ENCODE peak calls at places on chromosomes 3 and 15, in seven cellular contexts. L is NCI-H526, Z is AG09319, W is fibroblast of lung, Y is posterior cingulate gyrus, N is body of pancreas, Q is NCI-H774. R is an unnamed sample.

GRCh38 chr3:142175478-142175877 is 26.1 kb upstream of the TFDP2 start:
- DNase-seq in L (no peak), Z (no peak), W (no peak), Y (no peak), N (no peak), Q (no peak), R (no peak)

GRCh38 chr15:98865397-98866339 is 141.9 kb downstream of the PGPEP1L start:
- DNase-seq in L (peak), Z (no peak), W (peak), Y (peak), N (peak), Q (peak), R (peak)

GRCh38 chr15:86863226-86863915 is 783.7 kb downstream of the AGBL1 start:
- DNase-seq in L (no peak), Z (no peak), W (peak), Y (no peak), N (no peak), Q (no peak), R (no peak)

GRCh38 chr3:149753717-149754116 is 1.4 kb upstream of the COMMD2 start:
- DNase-seq in L (no peak), Z (no peak), W (no peak), Y (no peak), N (no peak), Q (no peak), R (no peak)

GRCh38 chr3:158672293-158673176 is at the start of gene LXN:
- DNase-seq in L (no peak), Z (peak), W (peak), Y (peak), N (peak), Q (no peak), R (peak)

GRCh38 chr15:77857419-77857818 is 220.1 kb downstream of the TBC1D2B start:
- DNase-seq in L (no peak), Z (no peak), W (no peak), Y (no peak), N (no peak), Q (no peak), R (no peak)

GRCh38 chr15:77001351-77001750 is 6.4 kb downstream of the PSTPIP1 start:
- DNase-seq in L (no peak), Z (no peak), W (no peak), Y (no peak), N (no peak), Q (no peak), R (no peak)

GRCh38 chr3:79517766-79518413 is 249.9 kb downstream of the ROBO1 start:
- DNase-seq in L (no peak), Z (no peak), W (peak), Y (no peak), N (peak), Q (no peak), R (no peak)

GRCh38 chr3:195054311-195054710 is 216.6 kb downstream of the XXYLT1 start:
- DNase-seq in L (no peak), Z (no peak), W (no peak), Y (no peak), N (no peak), Q (no peak), R (no peak)

GRCh38 chr3:143301502-143301901 is 181.9 kb downstream of the CHST2 start:
- DNase-seq in L (no peak), Z (no peak), W (no peak), Y (no peak), N (no peak), Q (no peak), R (no peak)

R was measured in DMS153.